ENCODE peak calls at places on chromosomes 1 and 21, in five cellular contexts. L is DMS153, X is posterior cingulate gyrus, O is left ventricle myocardium superior, E is amygdala. W is an unnamed sample.

GRCh38 chr1:2594001-2594640 is 7.5 kb downstream of the PRXL2B start:
- DNase-seq in L (peak; percentile 64), X (no peak), O (peak; percentile 80), E (no peak), W (no peak)

GRCh38 chr1:3899776-3900149 is 309 bp downstream of the C1orf174 start:
- DNase-seq in L (no peak), X (no peak), O (no peak), E (no peak), W (no peak)

GRCh38 chr1:3688836-3689750 is 36.8 kb downstream of the TP73 start:
- DNase-seq in L (no peak), X (no peak), O (no peak), E (no peak), W (no peak)

GRCh38 chr1:115348636-115349035 is 10.6 kb upstream of the NGF start:
- DNase-seq in L (no peak), X (no peak), O (no peak), E (no peak), W (no peak)

GRCh38 chr21:31850886-31851285 is 21.9 kb upstream of the HUNK start:
- DNase-seq in L (no peak), X (no peak), O (no peak), E (no peak), W (no peak)

GRCh38 chr1:9842073-9842711 is 18.4 kb upstream of the CLSTN1 start:
- DNase-seq in L (no peak), X (no peak), O (no peak), E (no peak), W (no peak)

GRCh38 chr21:46245213-46245915 is 16.8 kb upstream of the LSS start:
- DNase-seq in L (no peak), X (no peak), O (no peak), E (no peak), W (no peak)

GRCh38 chr21:45623436-45623835 is 20.1 kb upstream of the PCBP3 start:
- DNase-seq in L (no peak), X (no peak), O (no peak), E (no peak), W (no peak)

GRCh38 chr1:233673146-233673946 is 59.4 kb downstream of the KCNK1 start:
- DNase-seq in L (no peak), X (no peak), O (no peak), E (no peak), W (no peak)

GRCh38 chr1:9792156-9793042 is 31.4 kb downstream of the CLSTN1 start:
- DNase-seq in L (peak; percentile 88), X (no peak), O (no peak), E (no peak), W (no peak)

GRCh38 chr1:60984066-60984799 is 98.1 kb upstream of the NFIA start:
- DNase-seq in L (no peak), X (no peak), O (peak; percentile 63), E (no peak), W (no peak)

GRCh38 chr1:228070851-228071250 is 11.7 kb upstream of the ARF1 start:
- DNase-seq in L (no peak), X (no peak), O (no peak), E (no peak), W (no peak)

GRCh38 chr1:75548721-75549480 is 62.0 kb downstream of the SLC44A5 start:
- DNase-seq in L (no peak), X (no peak), O (no peak), E (no peak), W (no peak)

GRCh38 chr1:113389356-113389952 is 861 bp upstream of the MAGI3 start:
- DNase-seq in L (no peak), X (no peak), O (no peak), E (no peak), W (no peak)

GRCh38 chr1:108199231-108199657 is 899 bp downstream of the SLC25A24 start:
- DNase-seq in L (peak; percentile 1), X (no peak), O (no peak), E (no peak), W (no peak)

GRCh38 chr1:37922767-37923550 is 23.9 kb downstream of the INPP5B start:
- DNase-seq in L (no peak), X (no peak), O (no peak), E (no peak), W (no peak)

W was measured in activated effector memory CD4-positive, alpha-beta T cell treated with Interleukin-2 at 50 U/mL for 16 hours.